ENCODE peak calls at places on chromosomes 11 and 22, in six cellular contexts. G is spleen, I is tibial artery, K is right atrium auricular region, P is foreskin keratinocyte, U is fibroblast of mammary gland. T is an unnamed sample.
A peak's percentile ranks its signal among the peaks of the same experiment; 100 is the strongest.

GRCh38 chr22:49506010-49506400 is 321.7 kb downstream of the BRD1 start:
- DNase-seq in K (no peak), P (no peak), I (no peak), U (no peak), G (no peak), T (no peak)

GRCh38 chr11:86202013-86202336 is 42.6 kb upstream of the EED start:
- DNase-seq in I (no peak), U (no peak), P (no peak), K (no peak), G (no peak), T (no peak)

GRCh38 chr22:31436132-31436531 is 36.7 kb downstream of the DRG1 start:
- DNase-seq in P (no peak), K (no peak), I (no peak), G (no peak), U (peak; percentile 26), T (no peak)

GRCh38 chr22:37062366-37062655 is 10.8 kb downstream of the KCTD17 start:
- DNase-seq in U (no peak), G (no peak), P (no peak), K (no peak), I (no peak), T (no peak)

GRCh38 chr11:91804057-91804456 is 420.6 kb upstream of the FAT3 start:
- DNase-seq in I (no peak), U (no peak), G (no peak), K (no peak), P (no peak), T (no peak)

GRCh38 chr22:42986115-42986514 is 28.8 kb downstream of the PACSIN2 start:
- DNase-seq in G (no peak), P (no peak), U (no peak), I (peak; percentile 27), K (no peak), T (no peak)

GRCh38 chr11:44066732-44067131 is 662 bp downstream of the ACCS start:
- DNase-seq in U (peak; percentile 93), P (peak; percentile 72), G (no peak), I (no peak), K (peak; percentile 51), T (no peak)

GRCh38 chr11:88051386-88051785 is 123.9 kb downstream of the RAB38 start:
- DNase-seq in P (peak; percentile 31), K (no peak), U (peak; percentile 66), I (no peak), G (no peak), T (no peak)

GRCh38 chr11:73854680-73855079 is 22.0 kb downstream of the COA4 start:
- DNase-seq in K (no peak), I (no peak), U (peak; percentile 25), G (no peak), P (peak; percentile 85), T (no peak)

GRCh38 chr11:62678770-62679696 is at the start of gene UBXN1:
- DNase-seq in K (peak; percentile 96), P (peak; percentile 74), U (peak; percentile 99), G (peak; percentile 96), I (peak; percentile 94), T (peak; percentile 88)

GRCh38 chr11:19344661-19345518 is 104.1 kb upstream of the E2F8 start:
- DNase-seq in G (peak; percentile 76), U (peak; percentile 59), I (peak; percentile 71), K (no peak), P (peak; percentile 76), T (peak; percentile 25)

GRCh38 chr11:117999354-117999993 is 13.3 kb downstream of the IL10RA start:
- DNase-seq in U (no peak), P (no peak), G (peak; percentile 76), K (no peak), I (no peak), T (no peak)

GRCh38 chr11:128963744-128964340 is 21.2 kb upstream of the TP53AIP1 start:
- DNase-seq in K (no peak), G (no peak), P (no peak), I (no peak), U (no peak), T (no peak)

GRCh38 chr22:44380716-44381500 is 68.2 kb upstream of the SHISAL1 start:
- DNase-seq in K (no peak), P (no peak), G (peak; percentile 58), U (no peak), I (no peak), T (no peak)

GRCh38 chr22:29747832-29748231 is 19.0 kb downstream of the ZMAT5 start:
- DNase-seq in P (no peak), K (no peak), G (no peak), I (no peak), U (no peak), T (no peak)

GRCh38 chr11:7341551-7341950 is 89.8 kb downstream of the SYT9 start:
- DNase-seq in I (no peak), P (no peak), K (no peak), U (no peak), G (no peak), T (no peak)

GRCh38 chr11:69227271-69227670 is 66.7 kb upstream of the MYEOV start:
- DNase-seq in U (no peak), I (no peak), G (no peak), P (no peak), K (no peak), T (no peak)

GRCh38 chr11:18761741-18762140 is 29.9 kb downstream of the PTPN5 start:
- DNase-seq in G (no peak), K (no peak), U (no peak), P (no peak), I (no peak), T (no peak)

GRCh38 chr22:23105304-23105703 is 35.0 kb downstream of the GNAZ start:
- DNase-seq in I (no peak), U (no peak), K (no peak), P (no peak), G (no peak), T (no peak)

GRCh38 chr22:28896611-28897010 is 13.2 kb downstream of the ZNRF3 start:
- DNase-seq in G (no peak), P (peak; percentile 55), K (no peak), U (no peak), I (no peak), T (no peak)

GRCh38 chr11:59112494-59112893 is 5.5 kb downstream of the FAM111B start:
- DNase-seq in P (peak; percentile 56), G (no peak), U (peak; percentile 8), K (no peak), I (no peak), T (no peak)

GRCh38 chr11:118931576-118931975 is 5.8 kb upstream of the BCL9L start:
- DNase-seq in U (no peak), P (no peak), I (no peak), K (no peak), G (no peak), T (no peak)

GRCh38 chr11:94553938-94554337 is 10.2 kb downstream of the FUT4 start:
- DNase-seq in K (no peak), I (no peak), U (peak; percentile 79), G (no peak), P (peak; percentile 33), T (no peak)

GRCh38 chr22:46402505-46402904 is 67.0 kb downstream of the TRMU start:
- DNase-seq in P (no peak), U (no peak), G (no peak), K (no peak), I (no peak), T (no peak)

DNA sequence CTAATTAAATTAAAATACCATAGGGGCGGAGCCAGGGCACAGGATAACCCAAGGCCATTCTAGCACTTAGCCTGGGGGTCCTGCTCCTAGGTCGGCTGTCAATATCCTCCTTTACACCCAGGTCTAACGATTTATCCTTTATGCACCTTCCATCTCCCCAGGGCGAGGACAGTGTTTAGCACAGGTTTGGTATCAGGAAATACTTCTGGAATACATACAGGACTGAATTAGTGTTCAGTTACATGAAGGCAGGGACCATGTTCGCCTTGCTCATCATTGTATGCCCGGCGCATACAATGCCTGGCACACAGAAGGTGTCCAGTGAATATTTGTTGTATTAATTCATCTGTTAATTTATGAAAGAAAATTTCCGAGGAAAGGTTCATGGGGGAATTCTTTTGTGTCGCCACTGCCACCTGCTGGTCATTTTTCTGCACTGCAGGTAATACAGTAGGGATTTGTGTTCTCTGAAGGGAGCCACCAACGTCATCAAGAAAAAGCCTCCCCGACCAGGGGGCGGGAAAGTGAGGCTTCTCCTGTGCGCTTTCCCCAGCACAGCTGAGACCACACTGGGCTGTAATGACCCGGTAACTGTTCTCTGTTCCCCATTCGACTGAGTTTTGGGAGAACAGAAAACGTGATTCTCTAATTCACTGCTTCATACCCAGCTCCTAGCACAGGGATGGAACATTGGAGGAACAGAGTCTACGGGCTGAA is 68.7 kb upstream of the ASPHD2 start:
- DNase-seq in G (no peak), K (peak; percentile 83), P (peak; percentile 62), I (peak; percentile 70), U (peak; percentile 76), T (peak; percentile 58)
- TF ChIP-seq CTCF in G (peak; percentile 93), K (peak; percentile 97), P (peak; percentile 91), I (peak; percentile 67), U (peak; percentile 86), T (peak; percentile 96)

GRCh38 chr11:76724162-76724768 is 53.7 kb upstream of the LRRC32 start:
- DNase-seq in K (no peak), P (no peak), U (no peak), I (no peak), G (no peak), T (no peak)
- TF ChIP-seq CTCF in K (no peak), P (no peak), U (no peak), I (no peak), G (no peak), T (no peak)

GRCh38 chr22:18970180-18970947 is 34.3 kb upstream of the PRODH start:
- DNase-seq in U (no peak), G (peak; percentile 59), P (no peak), K (no peak), I (no peak), T (no peak)
- TF ChIP-seq CTCF in U (no peak), G (no peak), P (no peak), K (no peak), I (no peak), T (no peak)

GRCh38 chr11:2887526-2888195 is 2.1 kb upstream of the CDKN1C start:
- DNase-seq in I (peak; percentile 65), U (no peak), G (peak; percentile 75), P (no peak), K (no peak), T (no peak)

GRCh38 chr11:2885017-2885675 is 429 bp downstream of the CDKN1C start:
- DNase-seq in G (peak; percentile 91), K (no peak), P (peak; percentile 44), U (peak; percentile 16), I (peak; percentile 79), T (peak; percentile 52)

GRCh38 chr11:2886936-2887335 is 1.4 kb upstream of the CDKN1C start:
- DNase-seq in G (peak; percentile 77), K (no peak), U (no peak), P (no peak), I (peak; percentile 66), T (no peak)

GRCh38 chr11:2885676-2886081 is at the start of gene CDKN1C:
- DNase-seq in P (peak; percentile 58), G (peak; percentile 95), U (peak; percentile 44), I (peak; percentile 96), K (peak; percentile 94), T (peak; percentile 88)

DNA sequence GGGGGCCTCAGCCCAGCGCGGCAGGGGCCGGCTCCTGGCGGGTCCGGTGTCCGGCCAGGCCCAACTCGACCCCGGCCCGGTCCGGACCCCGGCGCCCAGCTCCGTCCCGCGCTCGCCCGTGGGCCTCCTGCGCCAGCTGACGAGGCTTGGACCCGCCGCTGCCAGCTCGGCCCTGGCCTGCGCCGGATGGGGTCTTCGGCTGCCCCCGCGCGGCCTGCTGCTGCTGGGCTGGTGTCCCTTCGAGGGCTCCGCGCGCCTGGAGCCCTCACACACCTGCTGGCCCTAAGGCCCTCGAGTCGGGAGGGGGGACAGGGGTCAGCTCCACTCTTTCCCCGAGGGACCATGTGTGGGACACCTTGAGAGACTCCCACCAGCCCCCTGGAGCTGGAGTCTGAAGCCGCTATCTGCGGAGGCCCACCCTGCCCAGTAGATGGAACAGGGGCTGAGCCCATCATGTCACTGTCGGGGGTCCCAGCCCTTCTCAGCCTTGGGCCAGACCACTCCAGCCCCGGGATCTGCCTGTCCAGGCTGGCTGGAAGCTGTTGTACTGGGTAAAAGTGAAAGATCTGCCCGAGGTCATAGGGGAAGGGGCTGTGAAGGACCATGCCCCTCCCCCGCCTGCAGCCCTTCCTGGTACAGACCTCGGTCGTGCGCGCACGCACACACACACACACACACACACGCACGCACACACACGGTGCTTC is 768 bp upstream of the CDKN1C start:
- DNase-seq in K (no peak), P (no peak), G (peak; percentile 91), I (peak; percentile 78), U (peak; percentile 13), T (peak; percentile 45)
- TF ChIP-seq CTCF in K (peak; percentile 61), P (no peak), G (no peak), I (no peak), U (no peak), T (no peak)

T was measured in heart right ventricle.